ENCODE peak calls at places on chromosomes 13 and 19, in five cellular contexts. V is AG08396, F is progenitor cell of endocrine pancreas, O is ELR, M is ACHN. T is an unnamed sample.

GRCh38 chr19:11693505-11694499 is 44.9 kb downstream of the ZNF823 start:
- DNase-seq in O (peak), F (no peak), V (peak), M (no peak), T (peak)

GRCh38 chr13:41802033-41802683 is 158.8 kb downstream of the VWA8 start:
- DNase-seq in V (no peak), M (no peak), F (no peak), O (no peak), T (no peak)

GRCh38 chr19:3760871-3761361 is 576 bp downstream of the APBA3 start:
- DNase-seq in F (no peak), V (no peak), M (peak), O (peak), T (no peak)

GRCh38 chr19:2732157-2732725 is 7.6 kb downstream of the SLC39A3 start:
- DNase-seq in M (no peak), F (no peak), O (no peak), V (no peak), T (no peak)

GRCh38 chr13:109271991-109272454 is 514.4 kb downstream of the IRS2 start:
- DNase-seq in O (no peak), F (no peak), M (no peak), V (no peak), T (no peak)

GRCh38 chr19:14413765-14414171 is 5.4 kb downstream of the DDX39A start:
- DNase-seq in O (no peak), F (no peak), M (no peak), V (peak), T (no peak)

GRCh38 chr13:32426191-32426980 is 1.5 kb downstream of the N4BP2L1 start:
- DNase-seq in V (peak), M (peak), O (peak), F (no peak), T (no peak)

GRCh38 chr19:571127-571974 is 1.0 kb upstream of the BSG start:
- DNase-seq in O (peak), F (no peak), V (peak), M (peak), T (peak)

GRCh38 chr13:98411617-98412310 is 165.1 kb downstream of the STK24 start:
- DNase-seq in O (no peak), M (no peak), F (no peak), V (no peak), T (no peak)

GRCh38 chr19:31270897-31271568 is 78.2 kb downstream of the TSHZ3 start:
- DNase-seq in M (peak), F (no peak), V (no peak), O (peak), T (no peak)

GRCh38 chr13:113357529-113357928 is 6.4 kb downstream of the GRTP1 start:
- DNase-seq in O (peak), V (peak), F (no peak), M (peak), T (no peak)

GRCh38 chr19:45729774-45730388 is 815 bp downstream of the FBXO46 start:
- DNase-seq in F (no peak), V (no peak), O (peak), M (peak), T (no peak)

GRCh38 chr19:15253513-15253912 is 21.3 kb upstream of the EPHX3 start:
- DNase-seq in M (no peak), V (no peak), O (no peak), F (no peak), T (no peak)

GRCh38 chr19:2629491-2630351 is 72.8 kb downstream of the GNG7 start:
- DNase-seq in V (no peak), M (no peak), F (no peak), O (no peak), T (no peak)

GRCh38 chr13:98202026-98202425 is 25.0 kb upstream of the RNF113B start:
- DNase-seq in F (no peak), V (peak), O (no peak), M (no peak), T (no peak)

GRCh38 chr13:113533441-113533840 is 42.9 kb upstream of the DCUN1D2 start:
- DNase-seq in M (no peak), O (no peak), F (no peak), V (peak), T (no peak)

GRCh38 chr13:99382428-99383133 is 75.4 kb upstream of the GPR183 start:
- DNase-seq in O (no peak), V (no peak), M (no peak), F (no peak), T (no peak)

GRCh38 chr19:28497887-28498286 is 715.1 kb downstream of the UQCRFS1 start:
- DNase-seq in M (no peak), V (no peak), F (no peak), O (no peak), T (no peak)

GRCh38 chr19:15249912-15250634 is 17.8 kb upstream of the EPHX3 start:
- DNase-seq in V (peak), M (no peak), O (peak), F (no peak), T (no peak)

GRCh38 chr13:102132896-102133295 is 269.0 kb downstream of the FGF14 start:
- DNase-seq in F (no peak), O (no peak), M (no peak), V (no peak), T (no peak)

GRCh38 chr19:7292950-7293794 is 1.0 kb downstream of the INSR start:
- DNase-seq in V (peak), F (no peak), M (no peak), O (no peak), T (no peak)

GRCh38 chr13:21111546-21111945 is 50.2 kb upstream of the LATS2 start:
- DNase-seq in O (no peak), F (no peak), V (no peak), M (no peak), T (no peak)

GRCh38 chr13:53622431-53622830 is 593.8 kb downstream of the OLFM4 start:
- DNase-seq in F (no peak), O (no peak), M (no peak), V (no peak), T (no peak)

GRCh38 chr13:70333752-70334151 is 225.5 kb upstream of the KLHL1 start:
- DNase-seq in M (no peak), O (no peak), F (no peak), V (no peak), T (no peak)

GRCh38 chr13:36752673-36753072 is 66.3 kb upstream of the RFXAP start:
- DNase-seq in V (no peak), M (no peak), O (no peak), F (no peak), T (no peak)

GRCh38 chr13:76009491-76009890 is 373.4 kb downstream of the LMO7 start:
- DNase-seq in V (no peak), O (peak), M (peak), F (no peak), T (no peak)

GRCh38 chr19:11203194-11204075 is 6.1 kb upstream of the KANK2 start:
- DNase-seq in V (peak), F (peak), O (peak), M (peak), T (peak)

GRCh38 chr19:47100290-47100689 is 13.3 kb downstream of the ZC3H4 start:
- DNase-seq in O (no peak), M (no peak), V (no peak), F (no peak), T (no peak)

GRCh38 chr19:45075215-45076028 is 856 bp downstream of the ZNF296 start:
- DNase-seq in V (peak), O (peak), F (no peak), M (peak), T (no peak)

GRCh38 chr13:113211774-113212173 is 2.4 kb downstream of the CUL4A start:
- DNase-seq in F (no peak), M (peak), O (peak), V (no peak), T (no peak)

GRCh38 chr13:47437411-47437810 is 540.6 kb upstream of the HTR2A start:
- DNase-seq in O (peak), V (peak), M (no peak), F (no peak), T (no peak)

GRCh38 chr19:48928164-48929005 is 5.1 kb upstream of the DHDH start:
- DNase-seq in O (no peak), V (no peak), F (no peak), M (no peak), T (no peak)

GRCh38 chr19:6828306-6828697 is 55.8 kb downstream of the VAV1 start:
- DNase-seq in O (peak), V (no peak), M (peak), F (no peak), T (peak)

GRCh38 chr19:46015961-46016425 is 6.9 kb downstream of the PGLYRP1 start:
- DNase-seq in O (no peak), M (peak), V (no peak), F (no peak), T (no peak)

GRCh38 chr19:53131085-53131484 is 1.6 kb downstream of the ZNF415 start:
- DNase-seq in F (no peak), V (no peak), M (no peak), O (peak), T (no peak)

GRCh38 chr13:70098669-70099068 is 9.0 kb upstream of the ATXN8OS start:
- DNase-seq in M (peak), V (no peak), F (no peak), O (peak), T (no peak)

GRCh38 chr19:5121286-5122120 is 152.6 kb downstream of the KDM4B start:
- DNase-seq in M (no peak), F (no peak), O (no peak), V (no peak), T (no peak)

T was measured in HEK293T.